ENCODE peak calls at places on chromosomes 6 and 20, in five cellular contexts. B is HepG2, Y is A549, G is GM12878, L is SK-N-SH. I is an unnamed sample.

GRCh38 chr6:1619106-1619665 is 9.5 kb downstream of the FOXC1 start:
- DNase-seq in G (no peak), B (no peak), Y (no peak), L (no peak), I (no peak)

GRCh38 chr6:33905081-33905609 is 101.3 kb upstream of the MLN start:
- DNase-seq in Y (no peak), G (peak; percentile 9), L (no peak), B (no peak), I (no peak)

GRCh38 chr6:9225441-9225871 is 790.1 kb upstream of the SLC35B3 start:
- DNase-seq in B (no peak), G (no peak), L (no peak), Y (no peak), I (no peak)

GRCh38 chr20:43752561-43753301 is 25.9 kb upstream of the GTSF1L start:
- DNase-seq in B (no peak), Y (no peak), G (peak; percentile 95), L (no peak), I (no peak)

GRCh38 chr6:14119764-14120163 is 2.2 kb downstream of the CD83 start:
- DNase-seq in B (no peak), L (no peak), Y (no peak), G (no peak), I (no peak)

GRCh38 chr20:18739785-18740184 is 73.8 kb upstream of the SCP2D1 start:
- DNase-seq in L (peak; percentile 50), Y (no peak), G (no peak), B (no peak), I (no peak)

GRCh38 chr6:107740496-107741190 is 83.5 kb downstream of the SCML4 start:
- DNase-seq in G (no peak), L (no peak), B (no peak), Y (no peak), I (no peak)

GRCh38 chr6:53496797-53497196 is 48.1 kb downstream of the GCLC start:
- DNase-seq in L (no peak), B (no peak), Y (peak; percentile 32), G (no peak), I (peak; percentile 8)

GRCh38 chr20:43853174-43853803 is 61.4 kb upstream of the TOX2 start:
- DNase-seq in L (no peak), G (no peak), Y (no peak), B (no peak), I (no peak)

GRCh38 chr6:90293319-90293937 is 3.2 kb downstream of the BACH2 start:
- DNase-seq in B (no peak), L (peak; percentile 36), G (no peak), Y (no peak), I (no peak)

GRCh38 chr6:72715119-72715518 is 93.3 kb downstream of the KCNQ5 start:
- DNase-seq in G (no peak), L (no peak), Y (no peak), B (no peak), I (no peak)

GRCh38 chr6:37272834-37273566 is 15.1 kb upstream of the TMEM217 start:
- DNase-seq in B (no peak), Y (no peak), G (no peak), L (no peak), I (no peak)

GRCh38 chr6:6788394-6789020 is 200.0 kb downstream of the LY86 start:
- DNase-seq in Y (no peak), G (no peak), L (no peak), B (no peak), I (no peak)

GRCh38 chr20:57137676-57138075 is 128.8 kb downstream of the BMP7 start:
- DNase-seq in G (no peak), B (no peak), L (no peak), Y (no peak), I (no peak)

GRCh38 chr6:96394727-96395126 is 126.9 kb upstream of the UFL1 start:
- DNase-seq in B (peak; percentile 8), G (no peak), Y (no peak), L (peak; percentile 26), I (no peak)

GRCh38 chr20:58014628-58015315 is 213.7 kb downstream of the ANKRD60 start:
- DNase-seq in L (no peak), G (no peak), B (no peak), Y (peak; percentile 81), I (no peak)

GRCh38 chr6:97445406-97445805 is 162.4 kb upstream of the MMS22L start:
- DNase-seq in L (no peak), G (no peak), B (no peak), Y (no peak), I (no peak)

GRCh38 chr6:83593395-83593785 is 81.1 kb downstream of the PRSS35 start:
- DNase-seq in Y (no peak), B (no peak), G (no peak), L (no peak), I (no peak)

GRCh38 chr6:119240257-119241123 is 109.1 kb downstream of the MAN1A1 start:
- DNase-seq in L (no peak), G (no peak), Y (no peak), B (no peak), I (no peak)

DNA sequence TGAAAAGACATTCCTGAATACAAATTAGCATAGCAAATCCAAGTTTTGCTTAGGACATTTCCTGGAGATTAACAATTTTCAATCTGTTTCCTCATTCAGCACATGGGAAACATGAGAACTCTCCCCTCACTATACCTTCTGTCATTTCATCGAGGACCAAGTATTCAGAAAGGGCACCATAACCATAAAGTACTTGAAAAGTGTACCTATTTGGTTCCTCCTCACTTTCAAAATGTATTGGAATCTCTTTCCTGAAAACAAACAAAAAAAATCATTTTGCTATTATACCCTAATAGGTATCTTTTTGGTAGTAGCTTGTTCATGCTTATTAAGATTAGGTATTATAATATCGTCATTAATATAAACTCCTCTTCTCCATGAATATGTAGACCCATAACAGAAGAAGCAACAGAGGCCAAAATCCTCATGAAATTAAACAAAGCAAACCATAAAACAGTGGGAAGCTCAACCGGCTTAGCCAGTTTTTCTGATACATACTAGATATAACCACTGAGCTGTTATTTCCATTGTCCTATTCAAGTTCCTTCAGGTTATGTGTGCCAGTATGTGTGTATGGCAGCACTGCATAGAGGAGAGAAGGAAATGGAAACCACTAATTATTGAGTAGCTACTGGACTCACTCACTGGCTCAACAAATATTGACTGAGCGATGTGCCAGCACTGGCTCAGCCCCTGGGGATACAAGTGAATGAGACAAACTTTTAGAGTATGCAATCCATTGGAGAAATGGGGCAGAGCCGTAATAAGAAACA is 274.0 kb downstream of the MAFB start:
- DNase-seq in Y (no peak), G (no peak), B (no peak), L (no peak), I (no peak)
- H3K27ac ChIP-seq in Y (no peak overlapping the region), G (no peak overlapping the region), B (no peak overlapping the region), L (no peak overlapping the region), I (no peak overlapping the region)

GRCh38 chr20:32918751-32919150 is 60.0 kb downstream of the EFCAB8 start:
- DNase-seq in Y (no peak), G (no peak), L (no peak), B (no peak), I (no peak)

GRCh38 chr20:32914031-32914430 is 55.3 kb downstream of the EFCAB8 start:
- DNase-seq in G (no peak), B (no peak), L (no peak), Y (no peak), I (no peak)

GRCh38 chr20:32920066-32920465 is 61.3 kb downstream of the EFCAB8 start:
- DNase-seq in Y (no peak), G (no peak), L (peak; percentile 4), B (no peak), I (no peak)

GRCh38 chr20:32918296-32918695 is 59.6 kb downstream of the EFCAB8 start:
- DNase-seq in L (no peak), B (no peak), Y (no peak), G (no peak), I (no peak)

DNA sequence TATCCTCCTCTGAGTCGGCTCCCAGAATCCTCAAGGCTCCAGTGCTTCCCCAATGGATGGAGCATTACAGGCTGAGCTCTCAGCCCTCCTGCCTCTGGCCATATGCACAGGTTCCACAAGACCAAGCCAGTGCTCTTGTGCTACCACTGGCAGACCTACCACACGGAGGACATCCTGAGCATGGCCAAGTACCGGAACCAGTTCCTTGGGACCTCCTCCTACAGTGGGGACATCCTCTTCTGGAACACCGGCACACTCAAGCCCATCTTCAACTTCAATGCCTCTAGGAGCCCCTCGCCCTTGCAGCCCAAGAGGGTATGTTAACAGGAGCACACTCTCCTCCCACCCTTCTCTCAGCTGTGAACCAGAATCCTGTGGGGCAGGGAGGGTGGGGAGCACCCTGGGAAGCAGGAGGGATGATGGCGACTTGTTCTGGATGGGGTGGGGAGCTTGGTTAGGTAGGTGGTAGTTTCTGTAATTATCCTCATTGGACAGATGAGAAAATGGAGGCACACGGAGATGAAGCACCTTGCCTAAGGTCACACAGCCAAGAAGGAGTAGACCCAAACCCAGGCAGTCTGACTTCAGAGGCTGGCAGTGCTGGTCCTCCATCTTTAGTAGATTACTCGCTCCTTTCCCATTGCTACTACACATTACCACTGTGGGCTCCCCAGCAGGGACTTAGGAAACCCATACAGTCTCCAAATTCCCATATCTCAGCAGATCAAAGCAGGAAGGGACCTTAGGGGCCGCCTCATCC is 58.6 kb downstream of the EFCAB8 start:
- DNase-seq in L (no peak), B (no peak), G (no peak), Y (no peak), I (no peak)
- TF ChIP-seq REST in L (no peak), B (no peak), G (no peak), Y (no peak), I (no peak)

GRCh38 chr6:113930183-113930582 is 40.8 kb downstream of the HDAC2 start:
- DNase-seq in L (no peak), B (no peak), Y (no peak), G (no peak), I (no peak)
- H3K9me3 ChIP-seq in L (peaks cover 4% of the 10 kb centered on the region), B (no peaks in the 10 kb centered on the region), Y (no peaks in the 10 kb centered on the region), G (peaks cover 2% of the 10 kb centered on the region), I (peaks cover 7% of the 10 kb centered on the region)

GRCh38 chr20:53163486-53163885 is 191.3 kb downstream of the TSHZ2 start:
- DNase-seq in L (no peak), G (no peak), B (no peak), Y (no peak), I (no peak)

GRCh38 chr20:53162251-53162835 is 190.2 kb downstream of the TSHZ2 start:
- DNase-seq in B (no peak), G (no peak), L (no peak), Y (peak; percentile 18), I (no peak)

GRCh38 chr20:53161073-53161472 is 188.9 kb downstream of the TSHZ2 start:
- DNase-seq in B (no peak), L (no peak), Y (no peak), G (no peak), I (no peak)

GRCh38 chr20:53159144-53159543 is 187.0 kb downstream of the TSHZ2 start:
- DNase-seq in Y (no peak), L (no peak), G (no peak), B (no peak), I (no peak)

GRCh38 chr20:53161473-53161872 is 189.3 kb downstream of the TSHZ2 start:
- DNase-seq in B (no peak), G (no peak), L (no peak), Y (no peak), I (no peak)
- H3K27ac ChIP-seq in B (no peak overlapping the region), G (no peak overlapping the region), L (no peak overlapping the region), Y (no peak overlapping the region), I (no peak overlapping the region)

GRCh38 chr6:17808609-17809008 is 101.9 kb upstream of the NUP153 start:
- DNase-seq in L (no peak), G (no peak), Y (no peak), B (no peak), I (no peak)

GRCh38 chr6:17798477-17798876 is 91.8 kb upstream of the NUP153 start:
- DNase-seq in Y (no peak), L (no peak), B (no peak), G (no peak), I (no peak)

GRCh38 chr6:17803409-17803808 is 96.7 kb upstream of the NUP153 start:
- DNase-seq in G (no peak), L (no peak), B (peak; percentile 45), Y (no peak), I (no peak)
- TF ChIP-seq REST in G (no peak), L (no peak), B (no peak), Y (no peak), I (no peak)

GRCh38 chr6:130229645-130230044 is 6.9 kb upstream of the SAMD3 start:
- DNase-seq in G (no peak), L (no peak), B (no peak), Y (no peak), I (no peak)
- H3K9me3 ChIP-seq in G (no peaks in the 10 kb centered on the region), L (no peaks in the 10 kb centered on the region), B (no peaks in the 10 kb centered on the region), Y (no peaks in the 10 kb centered on the region), I (no peaks in the 10 kb centered on the region)

I was measured in Panc1.